ENCODE peak calls at places on chromosomes 11 and 22, in four cellular contexts. One of them, this sample, is unnamed.

GRCh38 chr22:45972091-45972867 is 4.7 kb downstream of the WNT7B start:
- DNase-seq in IMR-90: no peak
- DNase-seq in GM10248: no peak
- DNase-seq in HFF-Myc: no peak
- DNase-seq in this sample: no peak

GRCh38 chr11:62892077-62892922 is 11.6 kb downstream of the SLC3A2 start:
- DNase-seq in IMR-90: no peak
- DNase-seq in GM10248: no peak
- DNase-seq in HFF-Myc: no peak
- DNase-seq in this sample: no peak

GRCh38 chr11:82771781-82772180 is 38.1 kb upstream of the FAM181B start:
- DNase-seq in IMR-90: no peak
- DNase-seq in GM10248: no peak
- DNase-seq in HFF-Myc: no peak
- DNase-seq in this sample: no peak

GRCh38 chr11:134414772-134415765 is 3.0 kb upstream of the B3GAT1 start:
- DNase-seq in IMR-90: no peak
- DNase-seq in GM10248: no peak
- DNase-seq in HFF-Myc: no peak
- DNase-seq in this sample: no peak

GRCh38 chr11:15883349-15883961 is 472.9 kb downstream of the SOX6 start:
- DNase-seq in IMR-90: peak; percentile 11
- DNase-seq in GM10248: no peak
- DNase-seq in HFF-Myc: no peak
- DNase-seq in this sample: no peak

GRCh38 chr11:56917708-56918450 is 70.8 kb upstream of the OR5AK2 start:
- DNase-seq in IMR-90: no peak
- DNase-seq in GM10248: no peak
- DNase-seq in HFF-Myc: no peak
- DNase-seq in this sample: no peak

GRCh38 chr11:76248210-76248609 is 41.9 kb upstream of the WNT11 start:
- DNase-seq in IMR-90: no peak
- DNase-seq in GM10248: no peak
- DNase-seq in HFF-Myc: no peak
- DNase-seq in this sample: no peak

GRCh38 chr22:18119409-18120110 is 9.0 kb downstream of the TUBA8 start:
- DNase-seq in IMR-90: no peak
- DNase-seq in GM10248: no peak
- DNase-seq in HFF-Myc: no peak
- DNase-seq in this sample: no peak

GRCh38 chr11:32312865-32313403 is 122.4 kb downstream of the WT1 start:
- DNase-seq in IMR-90: peak; percentile 52
- DNase-seq in GM10248: peak; percentile 38
- DNase-seq in HFF-Myc: no peak
- DNase-seq in this sample: peak; percentile 19

GRCh38 chr11:76830639-76831312 is 29.9 kb upstream of the ACER3 start:
- DNase-seq in IMR-90: peak; percentile 44
- DNase-seq in GM10248: no peak
- DNase-seq in HFF-Myc: peak; percentile 24
- DNase-seq in this sample: peak; percentile 71

GRCh38 chr11:79809487-79809886 is 368.7 kb upstream of the TENM4 start:
- DNase-seq in IMR-90: no peak
- DNase-seq in GM10248: no peak
- DNase-seq in HFF-Myc: no peak
- DNase-seq in this sample: no peak

GRCh38 chr11:8692417-8692816 is 9.8 kb downstream of the RPL27A start:
- DNase-seq in IMR-90: no peak
- DNase-seq in GM10248: peak; percentile 5
- DNase-seq in HFF-Myc: no peak
- DNase-seq in this sample: no peak

GRCh38 chr22:19769393-19769715 is 8.8 kb downstream of the TBX1 start:
- DNase-seq in IMR-90: no peak
- DNase-seq in GM10248: no peak
- DNase-seq in HFF-Myc: no peak
- DNase-seq in this sample: no peak

GRCh38 chr11:102882389-102883024 is 7.7 kb upstream of the MMP12 start:
- DNase-seq in IMR-90: peak; percentile 48
- DNase-seq in GM10248: peak; percentile 12
- DNase-seq in HFF-Myc: no peak
- DNase-seq in this sample: peak; percentile 61

GRCh38 chr11:33063326-33063775 is 24.0 kb downstream of the TCP11L1 start:
- DNase-seq in IMR-90: peak; percentile 77
- DNase-seq in GM10248: peak; percentile 45
- DNase-seq in HFF-Myc: no peak
- DNase-seq in this sample: peak; percentile 51

GRCh38 chr11:83835423-83835822 is 549.3 kb upstream of the CCDC90B start:
- DNase-seq in IMR-90: peak; percentile 69
- DNase-seq in GM10248: peak; percentile 13
- DNase-seq in HFF-Myc: no peak
- DNase-seq in this sample: no peak

GRCh38 chr11:83840326-83840725 is 554.2 kb upstream of the CCDC90B start:
- DNase-seq in IMR-90: no peak
- DNase-seq in GM10248: no peak
- DNase-seq in HFF-Myc: no peak
- DNase-seq in this sample: no peak

GRCh38 chr11:83831929-83832328 is 545.8 kb upstream of the CCDC90B start:
- DNase-seq in IMR-90: no peak
- DNase-seq in GM10248: no peak
- DNase-seq in HFF-Myc: no peak
- DNase-seq in this sample: no peak

DNA sequence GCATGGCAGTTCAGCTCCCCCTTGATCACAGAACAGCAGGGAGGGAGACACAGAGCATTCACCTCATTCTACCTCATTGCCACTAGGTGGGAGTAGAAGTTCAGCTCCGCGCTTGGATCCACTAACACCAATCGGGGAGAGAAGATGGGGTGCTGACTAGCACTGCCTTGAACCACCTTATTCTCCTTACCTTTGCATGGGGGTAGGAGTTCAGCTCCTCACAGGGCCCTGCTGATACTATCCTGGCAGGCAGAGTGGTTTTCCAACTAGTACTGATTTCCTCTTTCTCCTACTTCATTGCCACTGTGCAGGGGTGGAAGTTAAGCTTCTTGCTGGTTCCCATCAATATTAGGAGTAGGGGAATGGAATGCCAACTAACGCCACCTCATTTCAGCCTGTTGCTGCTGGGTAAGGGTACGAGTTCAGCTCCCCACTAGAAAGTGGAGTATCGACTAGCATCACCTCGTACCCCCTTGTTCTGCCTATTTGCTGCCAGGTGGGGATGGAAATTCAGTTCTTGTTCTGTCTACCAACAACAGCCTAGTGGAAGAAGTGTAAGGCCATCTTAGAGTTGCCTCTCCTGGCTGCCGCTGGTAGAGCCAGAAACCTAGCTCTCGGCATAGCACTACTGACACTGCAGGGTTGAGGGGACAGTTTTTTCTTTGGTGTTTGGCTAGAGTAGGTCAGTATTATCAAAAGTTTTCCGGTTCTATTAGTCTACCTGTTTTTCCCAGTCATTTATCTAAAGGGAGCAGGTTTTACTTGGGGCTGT is 550.9 kb upstream of the CCDC90B start:
- DNase-seq in IMR-90: peak; percentile 50
- DNase-seq in GM10248: peak; percentile 49
- DNase-seq in HFF-Myc: no peak
- DNase-seq in this sample: peak; percentile 28
- TF ChIP-seq CTCF in IMR-90: peak; percentile 77
- TF ChIP-seq CTCF in GM10248: peak; percentile 58
- TF ChIP-seq CTCF in HFF-Myc: peak; percentile 73
- TF ChIP-seq CTCF in this sample: peak; percentile 78

GRCh38 chr11:112835556-112835955 is 125.7 kb upstream of the NCAM1 start:
- DNase-seq in IMR-90: no peak
- DNase-seq in GM10248: no peak
- DNase-seq in HFF-Myc: no peak
- DNase-seq in this sample: no peak

GRCh38 chr11:112834277-112834755 is 126.9 kb upstream of the NCAM1 start:
- DNase-seq in IMR-90: no peak
- DNase-seq in GM10248: no peak
- DNase-seq in HFF-Myc: no peak
- DNase-seq in this sample: no peak

GRCh38 chr11:112841719-112842118 is 119.5 kb upstream of the NCAM1 start:
- DNase-seq in IMR-90: no peak
- DNase-seq in GM10248: no peak
- DNase-seq in HFF-Myc: no peak
- DNase-seq in this sample: no peak

GRCh38 chr11:112839051-112839450 is 122.2 kb upstream of the NCAM1 start:
- DNase-seq in IMR-90: no peak
- DNase-seq in GM10248: no peak
- DNase-seq in HFF-Myc: no peak
- DNase-seq in this sample: no peak

GRCh38 chr11:112837162-112837826 is 123.9 kb upstream of the NCAM1 start:
- DNase-seq in IMR-90: no peak
- DNase-seq in GM10248: no peak
- DNase-seq in HFF-Myc: no peak
- DNase-seq in this sample: peak; percentile 11
- TF ChIP-seq CTCF in IMR-90: no peak
- TF ChIP-seq CTCF in GM10248: no peak
- TF ChIP-seq CTCF in HFF-Myc: no peak
- TF ChIP-seq CTCF in this sample: peak; percentile 2

DNA sequence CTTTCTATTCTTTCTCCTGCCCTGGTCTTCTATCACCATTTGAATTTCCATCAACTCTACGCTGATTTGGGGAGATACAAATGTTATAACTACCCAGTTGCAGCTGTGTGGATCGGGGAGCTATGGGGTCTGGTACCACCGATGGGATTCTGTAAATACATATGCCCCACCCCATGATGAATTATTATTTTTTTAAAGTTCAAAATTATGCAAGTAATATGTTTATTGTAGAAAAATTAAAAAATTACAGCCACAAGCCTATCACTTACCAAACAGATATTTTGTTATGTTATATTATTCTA is 52.4 kb upstream of the CLMP start:
- DNase-seq in IMR-90: no peak
- DNase-seq in GM10248: no peak
- DNase-seq in HFF-Myc: no peak
- DNase-seq in this sample: no peak
- TF ChIP-seq CTCF in IMR-90: no peak
- TF ChIP-seq CTCF in GM10248: no peak
- TF ChIP-seq CTCF in HFF-Myc: no peak
- TF ChIP-seq CTCF in this sample: no peak

GRCh38 chr11:131301306-131301705 is 69.1 kb upstream of the NTM start:
- DNase-seq in IMR-90: no peak
- DNase-seq in GM10248: no peak
- DNase-seq in HFF-Myc: no peak
- DNase-seq in this sample: no peak

GRCh38 chr11:131300304-131300703 is 70.1 kb upstream of the NTM start:
- DNase-seq in IMR-90: no peak
- DNase-seq in GM10248: no peak
- DNase-seq in HFF-Myc: no peak
- DNase-seq in this sample: no peak

GRCh38 chr11:131302831-131303230 is 67.6 kb upstream of the NTM start:
- DNase-seq in IMR-90: no peak
- DNase-seq in GM10248: no peak
- DNase-seq in HFF-Myc: no peak
- DNase-seq in this sample: peak; percentile 6

GRCh38 chr11:131305005-131305404 is 65.4 kb upstream of the NTM start:
- DNase-seq in IMR-90: peak; percentile 57
- DNase-seq in GM10248: no peak
- DNase-seq in HFF-Myc: no peak
- DNase-seq in this sample: no peak
- TF ChIP-seq CTCF in IMR-90: no peak
- TF ChIP-seq CTCF in GM10248: no peak
- TF ChIP-seq CTCF in HFF-Myc: no peak
- TF ChIP-seq CTCF in this sample: no peak

DNA sequence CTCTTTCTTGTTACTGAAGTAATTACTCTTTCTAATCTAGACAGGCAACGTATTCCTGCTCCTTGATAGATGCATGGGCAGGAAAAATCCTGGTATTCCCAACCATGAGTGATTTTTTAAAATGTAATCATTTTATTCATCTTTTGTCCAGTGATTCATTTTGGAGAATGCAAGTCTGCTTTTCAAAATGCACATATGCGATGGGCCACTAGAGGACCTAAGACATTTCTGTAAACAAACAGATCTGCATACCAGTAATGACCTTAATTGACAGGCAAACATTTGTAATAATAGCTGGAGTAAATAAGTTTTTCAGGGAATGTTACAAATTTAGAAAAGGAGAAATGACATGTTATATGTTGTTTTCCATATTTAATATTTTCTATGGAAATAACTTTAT is 1167.6 kb downstream of the JRKL start:
- DNase-seq in IMR-90: no peak
- DNase-seq in GM10248: no peak
- DNase-seq in HFF-Myc: no peak
- DNase-seq in this sample: no peak
- TF ChIP-seq CTCF in IMR-90: no peak
- TF ChIP-seq CTCF in GM10248: no peak
- TF ChIP-seq CTCF in HFF-Myc: no peak
- TF ChIP-seq CTCF in this sample: no peak

GRCh38 chr22:32861330-32861729 is 59.8 kb downstream of the TIMP3 start:
- DNase-seq in IMR-90: no peak
- DNase-seq in GM10248: no peak
- DNase-seq in HFF-Myc: no peak
- DNase-seq in this sample: no peak

GRCh38 chr22:32858957-32859356 is 57.5 kb downstream of the TIMP3 start:
- DNase-seq in IMR-90: no peak
- DNase-seq in GM10248: no peak
- DNase-seq in HFF-Myc: no peak
- DNase-seq in this sample: no peak

GRCh38 chr22:32855023-32855756 is 53.7 kb downstream of the TIMP3 start:
- DNase-seq in IMR-90: no peak
- DNase-seq in GM10248: no peak
- DNase-seq in HFF-Myc: no peak
- DNase-seq in this sample: no peak

GRCh38 chr22:32859743-32860142 is 58.2 kb downstream of the TIMP3 start:
- DNase-seq in IMR-90: no peak
- DNase-seq in GM10248: no peak
- DNase-seq in HFF-Myc: no peak
- DNase-seq in this sample: no peak

GRCh38 chr22:32858121-32858703 is 56.7 kb downstream of the TIMP3 start:
- DNase-seq in IMR-90: no peak
- DNase-seq in GM10248: no peak
- DNase-seq in HFF-Myc: no peak
- DNase-seq in this sample: no peak
- TF ChIP-seq CTCF in IMR-90: no peak
- TF ChIP-seq CTCF in GM10248: no peak
- TF ChIP-seq CTCF in HFF-Myc: no peak
- TF ChIP-seq CTCF in this sample: no peak

GRCh38 chr11:70421123-70421522 is 22.8 kb downstream of the CTTN start:
- DNase-seq in IMR-90: no peak
- DNase-seq in GM10248: no peak
- DNase-seq in HFF-Myc: no peak
- DNase-seq in this sample: no peak
- TF ChIP-seq CTCF in IMR-90: no peak
- TF ChIP-seq CTCF in GM10248: no peak
- TF ChIP-seq CTCF in HFF-Myc: no peak
- TF ChIP-seq CTCF in this sample: no peak

GRCh38 chr11:66978229-66978628 is 3.1 kb downstream of the C11orf86 start:
- DNase-seq in IMR-90: no peak
- DNase-seq in GM10248: no peak
- DNase-seq in HFF-Myc: no peak
- DNase-seq in this sample: no peak
- TF ChIP-seq CTCF in IMR-90: no peak
- TF ChIP-seq CTCF in GM10248: no peak
- TF ChIP-seq CTCF in HFF-Myc: no peak
- TF ChIP-seq CTCF in this sample: no peak

GRCh38 chr11:35166369-35167360 is 27.7 kb downstream of the CD44 start:
- DNase-seq in IMR-90: peak; percentile 93
- DNase-seq in GM10248: no peak
- DNase-seq in HFF-Myc: peak; percentile 56
- DNase-seq in this sample: peak; percentile 96
- TF ChIP-seq CTCF in IMR-90: no peak
- TF ChIP-seq CTCF in GM10248: no peak
- TF ChIP-seq CTCF in HFF-Myc: no peak
- TF ChIP-seq CTCF in this sample: no peak

This sample was measured in foreskin fibroblast.